ENCODE peak calls at places on chromosomes 3 and 15, in six cellular contexts. Z, F, T, H, L and K are unnamed samples.

GRCh38 chr15:80906159-80906775 is 83.4 kb downstream of the MESD start:
- DNase-seq in Z (no peak), T (no peak), H (peak; percentile 46), F (no peak), L (no peak), K (no peak)

GRCh38 chr3:30440880-30441279 is 165.5 kb upstream of the TGFBR2 start:
- DNase-seq in Z (peak; percentile 7), H (no peak), L (no peak), T (no peak), F (peak; percentile 17), K (no peak)

GRCh38 chr3:119318871-119319270 is 24.7 kb downstream of the ARHGAP31 start:
- DNase-seq in T (no peak), H (peak; percentile 53), F (no peak), Z (no peak), L (no peak), K (no peak)

GRCh38 chr3:55156851-55157650 is 229.2 kb upstream of the LRTM1 start:
- DNase-seq in H (no peak), F (no peak), L (no peak), T (no peak), Z (no peak), K (no peak)

GRCh38 chr3:133883657-133884546 is 11.8 kb downstream of the RAB6B start:
- DNase-seq in T (no peak), Z (no peak), L (no peak), H (no peak), F (no peak), K (no peak)

GRCh38 chr3:136351905-136352304 is 101.8 kb downstream of the PCCB start:
- DNase-seq in T (no peak), L (no peak), F (no peak), Z (peak; percentile 25), H (no peak), K (no peak)

GRCh38 chr3:132721479-132722164 is 587 bp downstream of the NPHP3 start:
- DNase-seq in Z (peak; percentile 82), F (peak; percentile 49), L (peak; percentile 79), H (peak; percentile 89), T (no peak), K (no peak)

GRCh38 chr3:127455541-127456450 is 134.7 kb downstream of the TPRA1 start:
- DNase-seq in F (peak; percentile 67), T (peak; percentile 77), H (peak; percentile 79), Z (peak; percentile 90), L (peak; percentile 87), K (peak; percentile 64)

GRCh38 chr3:63344676-63345075 is 66.6 kb downstream of the SYNPR start:
- DNase-seq in F (no peak), L (no peak), T (no peak), Z (peak; percentile 48), H (no peak), K (no peak)

GRCh38 chr15:92074646-92075045 is 221.1 kb downstream of the SLCO3A1 start:
- DNase-seq in F (peak; percentile 61), H (peak; percentile 53), T (no peak), L (no peak), Z (no peak), K (no peak)

GRCh38 chr3:17006143-17006839 is 121.5 kb downstream of the PLCL2 start:
- DNase-seq in H (peak; percentile 10), L (no peak), Z (no peak), T (no peak), F (no peak), K (no peak)

GRCh38 chr3:119508172-119508845 is 10.0 kb downstream of the TIMMDC1 start:
- DNase-seq in L (no peak), Z (no peak), T (no peak), F (peak; percentile 6), H (no peak), K (no peak)

GRCh38 chr15:70447511-70447910 is 315.8 kb downstream of the UACA start:
- DNase-seq in T (no peak), F (no peak), H (peak; percentile 11), Z (no peak), L (no peak), K (no peak)
- H3K4me2 ChIP-seq in T (no peak overlapping the region), F (no peak overlapping the region), H (no peak overlapping the region), Z (no peak overlapping the region), L (no peak overlapping the region), K (peak overlapping the region; percentile 56)

GRCh38 chr3:160040181-160040580 is 51.5 kb downstream of the IL12A start:
- DNase-seq in Z (no peak), T (no peak), F (no peak), H (no peak), L (no peak), K (no peak)

GRCh38 chr3:160035757-160036156 is 47.1 kb downstream of the IL12A start:
- DNase-seq in F (no peak), T (no peak), Z (no peak), L (no peak), H (peak; percentile 20), K (no peak)

DNA sequence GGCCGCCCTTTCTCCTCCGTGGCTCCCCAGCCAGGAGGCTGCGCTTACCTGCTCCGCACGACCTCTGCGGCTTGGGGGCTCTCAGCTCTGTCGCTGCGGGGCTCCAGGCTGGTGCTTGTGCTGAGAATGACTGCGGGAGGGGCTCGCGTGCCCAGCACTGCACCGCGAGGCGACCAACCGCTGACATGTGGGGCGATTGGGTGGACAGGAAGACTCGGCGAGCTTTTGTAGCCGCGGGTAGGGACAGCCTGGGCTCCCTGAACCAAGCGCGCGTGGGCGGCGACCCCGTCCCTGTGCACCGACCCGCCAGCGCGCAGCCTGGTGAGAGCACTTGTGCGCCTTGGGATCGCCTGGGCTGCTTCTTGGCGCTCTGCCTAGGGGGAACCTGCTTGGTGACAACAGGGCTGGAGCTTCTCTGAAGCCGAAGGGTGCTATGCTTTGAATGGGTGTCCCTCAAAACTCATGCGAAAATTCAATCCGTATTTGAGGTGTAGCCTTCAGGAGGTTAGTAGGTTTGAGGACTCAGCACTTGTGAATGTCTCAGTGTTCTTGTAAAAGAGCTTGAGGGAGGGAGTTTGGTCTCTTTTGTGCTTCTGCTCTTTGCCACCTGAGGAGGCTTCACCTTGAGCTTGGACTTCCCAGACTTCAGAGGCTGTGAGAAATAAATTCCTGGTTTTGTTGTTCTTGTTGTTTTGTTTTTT is 50.4 kb downstream of the IL12A start:
- DNase-seq in H (peak; percentile 56), L (peak; percentile 52), Z (peak; percentile 55), T (peak; percentile 5), F (no peak), K (no peak)
- TF ChIP-seq EZH2 in H (no peak), L (peak; percentile 28), Z (no peak), T (peak; percentile 40), F (no peak), K (no peak)

DNA sequence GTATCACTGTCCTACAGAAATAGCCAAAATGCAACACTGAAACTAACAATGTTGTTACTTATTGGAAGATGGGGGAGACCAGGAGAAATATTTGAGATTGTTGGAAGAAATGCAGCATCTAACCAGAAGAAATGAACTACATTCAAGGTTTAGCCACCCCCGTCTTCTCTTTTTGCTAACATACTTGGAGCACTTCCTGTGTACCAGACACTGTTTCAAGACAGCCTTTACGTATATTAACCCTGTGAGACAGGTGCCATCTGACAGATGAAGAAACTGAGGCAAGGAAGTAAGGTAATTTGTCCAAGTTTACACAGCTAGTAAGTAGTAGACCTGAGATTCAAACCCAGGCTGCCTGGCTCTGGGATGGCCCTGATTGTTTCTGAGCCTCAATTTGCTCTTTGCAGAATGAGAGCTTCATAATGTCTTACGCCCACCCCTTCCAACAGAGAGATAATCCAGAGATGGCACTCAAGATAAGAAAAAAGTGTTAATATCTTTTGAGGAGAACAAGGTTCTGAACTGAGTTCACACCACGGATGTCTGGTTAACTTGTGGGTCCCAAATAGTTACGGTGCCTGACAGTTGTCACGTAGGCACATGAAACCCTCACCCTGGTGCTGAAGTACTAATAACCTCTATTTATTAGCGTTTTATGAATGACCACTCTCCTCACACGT is 26.1 kb downstream of the RASGRP1 start:
- DNase-seq in T (no peak), F (no peak), Z (no peak), H (no peak), L (no peak), K (no peak)
- H3K4me1 ChIP-seq in T (peaks cover 3% of the 10 kb centered on the region), F (no peaks in the 10 kb centered on the region), Z (no peaks in the 10 kb centered on the region), H (peaks cover 42% of the 10 kb centered on the region), L (no peaks in the 10 kb centered on the region), K (no peaks in the 10 kb centered on the region)

GRCh38 chr3:33004961-33005360 is 53.5 kb downstream of the CCR4 start:
- DNase-seq in L (no peak), T (no peak), H (no peak), Z (peak; percentile 72), F (no peak), K (no peak)

GRCh38 chr3:33006081-33006480 is 54.6 kb downstream of the CCR4 start:
- DNase-seq in F (no peak), H (no peak), L (no peak), T (peak; percentile 21), Z (peak; percentile 67), K (no peak)

GRCh38 chr3:33007776-33008175 is 56.3 kb downstream of the CCR4 start:
- DNase-seq in F (no peak), Z (no peak), T (no peak), L (no peak), H (no peak), K (no peak)

GRCh38 chr3:33006571-33007286 is 55.3 kb downstream of the CCR4 start:
- DNase-seq in H (no peak), F (no peak), L (no peak), Z (no peak), T (no peak), K (no peak)

GRCh38 chr3:33008282-33008681 is 56.8 kb downstream of the CCR4 start:
- DNase-seq in L (no peak), H (no peak), Z (no peak), T (no peak), F (no peak), K (peak; percentile 27)
- H3K4me2 ChIP-seq in L (no peak overlapping the region), H (no peak overlapping the region), Z (no peak overlapping the region), T (no peak overlapping the region), F (no peak overlapping the region), K (no peak overlapping the region)

DNA sequence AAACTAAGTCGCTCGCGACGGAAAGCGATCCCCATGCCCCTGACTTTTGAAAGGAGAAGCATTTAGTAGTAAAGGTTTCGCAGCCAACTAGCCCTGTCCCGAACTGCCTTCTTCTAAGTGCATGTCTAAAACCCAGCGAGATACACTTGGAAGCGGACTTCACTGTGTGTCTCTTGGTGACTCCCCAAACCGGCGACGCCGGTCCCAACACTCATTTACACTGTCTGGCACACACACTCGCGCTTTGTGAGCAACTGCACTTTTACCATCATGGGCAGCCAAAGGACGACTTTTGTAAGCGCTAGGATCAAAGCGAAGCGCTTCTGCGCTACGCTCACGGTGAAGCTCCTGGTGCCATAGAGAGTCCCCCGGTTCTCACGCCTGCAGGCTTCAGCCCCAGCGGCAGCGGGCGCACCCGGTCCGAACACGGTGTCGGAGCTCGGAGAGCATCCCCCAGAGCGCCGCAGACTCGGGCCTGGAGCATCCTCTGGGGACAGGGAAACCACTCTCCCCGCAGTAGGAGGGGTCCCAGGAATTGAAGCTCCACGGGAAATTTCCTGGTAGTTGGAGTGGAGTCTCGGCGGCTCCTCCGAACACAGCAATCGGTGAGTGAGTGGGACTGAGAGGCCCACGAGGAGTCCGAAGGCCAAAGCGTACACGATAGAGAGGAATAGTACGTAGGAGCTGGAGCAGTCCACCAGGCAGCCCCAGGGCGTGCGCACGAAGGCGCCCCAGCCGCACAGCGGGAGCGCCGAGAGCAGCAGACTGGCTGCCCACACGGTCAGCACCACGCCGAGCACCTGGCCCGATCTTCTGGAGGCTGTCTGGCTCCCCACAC is 1.4 kb downstream of the GPR149 start:
- DNase-seq in Z (peak; percentile 72), L (peak; percentile 39), F (no peak), H (peak; percentile 5), T (no peak), K (no peak)
- TF ChIP-seq EZH2 in Z (no peak), L (peak; percentile 64), F (peak; percentile 97), H (peak; percentile 75), T (peak; percentile 77), K (no peak)

DNA sequence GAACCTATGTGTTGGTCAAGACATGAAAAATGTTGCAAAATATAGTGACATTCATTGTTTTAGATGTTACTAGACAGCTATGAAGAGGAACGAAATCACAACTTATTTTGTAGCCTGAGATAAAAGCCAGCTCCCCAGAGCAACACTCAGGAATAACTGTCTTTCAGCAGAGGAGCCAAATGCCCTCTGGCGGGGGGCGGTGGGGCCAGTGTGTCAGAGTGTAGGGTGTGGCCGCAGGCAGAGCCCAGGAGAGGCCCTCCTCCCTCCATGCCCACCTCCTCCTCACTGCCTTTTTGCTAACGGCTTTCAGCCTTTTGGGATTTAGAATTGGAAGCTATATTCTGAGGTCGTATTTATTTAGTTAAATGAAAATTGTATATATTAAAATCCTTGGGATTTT is 16.9 kb downstream of the APOD start:
- DNase-seq in L (no peak), H (peak; percentile 43), T (no peak), Z (no peak), F (peak; percentile 24), K (no peak)
- H3K4me1 ChIP-seq in L (peaks cover 9% of the 10 kb centered on the region), H (no peaks in the 10 kb centered on the region), T (no peaks in the 10 kb centered on the region), Z (no peaks in the 10 kb centered on the region), F (no peaks in the 10 kb centered on the region), K (no peaks in the 10 kb centered on the region)